ENCODE peak calls at places on chromosomes 16 and 17, in nine cellular contexts. P, M, C, Z, J, B, E, V and Q are unnamed samples.

GRCh38 chr17:40862985-40863733 is 3.9 kb downstream of the KRT12 start:
- DNase-seq in E (no peak), P (no peak), Z (no peak), J (no peak), V (no peak), B (no peak), M (no peak), C (no peak), Q (no peak)

GRCh38 chr17:64063766-64064224 is 43.4 kb upstream of the ICAM2 start:
- DNase-seq in C (no peak), E (peak), V (no peak), J (peak), P (peak), M (no peak), B (no peak), Z (peak), Q (no peak)

GRCh38 chr16:73068546-73069401 is 20.8 kb upstream of the ZFHX3 start:
- DNase-seq in Z (no peak), V (peak), E (peak), M (no peak), J (no peak), B (peak), P (peak), C (no peak), Q (no peak)

GRCh38 chr17:47812146-47812920 is 9.3 kb downstream of the OSBPL7 start:
- DNase-seq in M (no peak), B (no peak), J (no peak), E (no peak), Z (no peak), V (no peak), C (no peak), P (no peak), Q (no peak)

GRCh38 chr17:69286257-69286656 is 40.7 kb downstream of the ABCA5 start:
- DNase-seq in M (no peak), Z (no peak), C (no peak), E (no peak), B (no peak), J (no peak), V (no peak), P (peak), Q (no peak)

GRCh38 chr17:18161226-18162094 is 22.2 kb upstream of the ALKBH5 start:
- DNase-seq in C (no peak), V (no peak), E (no peak), J (no peak), P (peak), Z (no peak), B (no peak), M (no peak), Q (no peak)

GRCh38 chr17:38881600-38882191 is 11.8 kb downstream of the LASP1 start:
- DNase-seq in M (no peak), P (no peak), B (no peak), V (no peak), E (no peak), Z (peak), J (no peak), C (peak), Q (no peak)

GRCh38 chr17:80257716-80258213 is 2.9 kb upstream of the RNF213 start:
- DNase-seq in B (no peak), J (no peak), E (no peak), P (no peak), M (no peak), V (no peak), Z (no peak), C (no peak), Q (no peak)

GRCh38 chr17:8744086-8744781 is 402 bp downstream of the CCDC42 start:
- DNase-seq in E (no peak), Z (no peak), C (no peak), P (no peak), J (no peak), V (no peak), B (no peak), M (no peak), Q (no peak)

GRCh38 chr16:86396918-86397317 is 113.4 kb upstream of the FOXF1 start:
- DNase-seq in Z (no peak), V (no peak), M (no peak), C (no peak), P (peak), E (no peak), B (no peak), J (no peak), Q (no peak)

GRCh38 chr16:51119576-51120288 is 31.3 kb downstream of the SALL1 start:
- DNase-seq in V (no peak), B (no peak), C (no peak), E (no peak), M (no peak), Z (no peak), J (no peak), P (peak), Q (no peak)

GRCh38 chr17:8534498-8535188 is 95.9 kb downstream of the MYH10 start:
- DNase-seq in M (no peak), C (no peak), J (no peak), V (no peak), Z (no peak), P (no peak), B (no peak), E (no peak), Q (no peak)

GRCh38 chr16:84198401-84198800 is 7.4 kb downstream of the ADAD2 start:
- DNase-seq in V (no peak), P (peak), Z (no peak), M (no peak), C (peak), E (no peak), J (no peak), B (no peak), Q (no peak)

GRCh38 chr17:72618018-72618509 is 474.4 kb downstream of the SLC39A11 start:
- DNase-seq in V (peak), J (no peak), C (no peak), Z (no peak), M (no peak), E (no peak), P (no peak), B (no peak), Q (no peak)

GRCh38 chr17:17414316-17414937 is 62.4 kb upstream of the MED9 start:
- DNase-seq in Z (no peak), B (no peak), V (no peak), J (no peak), C (peak), E (no peak), P (peak), M (peak), Q (no peak)

GRCh38 chr16:29900102-29900887 is at the start of gene ASPHD1:
- DNase-seq in C (peak), P (peak), Z (peak), E (peak), M (peak), J (peak), V (peak), B (peak), Q (peak)

GRCh38 chr16:4212934-4213296 is 29.0 kb downstream of the SRL start:
- DNase-seq in E (no peak), C (no peak), V (no peak), P (peak), B (no peak), M (no peak), J (no peak), Z (no peak), Q (no peak)

GRCh38 chr17:6170349-6170748 is 100.2 kb downstream of the WSCD1 start:
- DNase-seq in J (no peak), V (peak), E (peak), C (no peak), Z (no peak), P (no peak), B (no peak), M (no peak), Q (no peak)

GRCh38 chr17:48258317-48258716 is 150.8 kb downstream of the SNX11 start:
- DNase-seq in M (no peak), J (no peak), P (no peak), V (no peak), C (no peak), B (no peak), Z (no peak), E (no peak), Q (no peak)

GRCh38 chr16:21301168-21301894 is 23.2 kb upstream of the CRYM start:
- DNase-seq in V (peak), B (peak), M (peak), J (no peak), Z (no peak), C (peak), E (peak), P (peak), Q (peak)

GRCh38 chr16:81709369-81709900 is 69.7 kb upstream of the PLCG2 start:
- DNase-seq in B (no peak), E (no peak), J (no peak), P (no peak), M (no peak), C (no peak), Z (no peak), V (no peak), Q (no peak)

GRCh38 chr17:42253601-42254000 is 22.6 kb downstream of the STAT5B start:
- DNase-seq in C (no peak), Z (no peak), M (no peak), B (no peak), V (no peak), P (peak), J (no peak), E (no peak), Q (no peak)

GRCh38 chr16:1832831-1833454 is 5.9 kb downstream of the FAHD1 start:
- DNase-seq in Z (no peak), B (no peak), J (no peak), V (no peak), M (no peak), P (no peak), E (no peak), C (no peak), Q (no peak)

GRCh38 chr16:81480856-81481821 is 36.5 kb downstream of the CMIP start:
- DNase-seq in M (no peak), Z (no peak), P (peak), E (peak), J (no peak), B (no peak), V (no peak), C (peak), Q (no peak)

GRCh38 chr16:68339214-68339613 is 28.4 kb downstream of the PRMT7 start:
- DNase-seq in J (no peak), E (no peak), C (no peak), B (no peak), P (no peak), V (no peak), Z (no peak), M (no peak), Q (no peak)

GRCh38 chr17:49469831-49470568 is 25.1 kb upstream of the NGFR start:
- DNase-seq in E (no peak), C (no peak), V (peak), P (no peak), B (no peak), M (no peak), J (no peak), Z (no peak), Q (no peak)